ENCODE peak calls at places on chromosomes 6 and 20, in five cellular contexts. J is ovary, L is heart left ventricle, S is thyroid gland, T is upper lobe of left lung. I is an unnamed sample.
A peak's percentile ranks its signal among the peaks of the same experiment; 100 is the strongest.

GRCh38 chr20:36523341-36523740 is 18.0 kb upstream of the MYL9 start:
- DNase-seq in J (no peak), S (no peak), T (no peak), L (no peak), I (no peak)

GRCh38 chr6:165580139-165580538 is 82.9 kb downstream of the PDE10A start:
- DNase-seq in T (no peak), J (no peak), S (no peak), L (no peak), I (no peak)

GRCh38 chr6:70131528-70131927 is 171.4 kb downstream of the COL9A1 start:
- DNase-seq in L (no peak), S (no peak), T (no peak), J (no peak), I (no peak)

GRCh38 chr20:62080249-62080993 is 14.7 kb upstream of the TAF4 start:
- DNase-seq in T (no peak), L (no peak), S (no peak), J (no peak), I (no peak)

GRCh38 chr20:56187791-56188190 is 60.7 kb upstream of the MC3R start:
- DNase-seq in T (no peak), L (no peak), S (no peak), J (no peak), I (peak; percentile 4)

GRCh38 chr6:2854394-2854982 is 12.8 kb upstream of the SERPINB1 start:
- DNase-seq in J (no peak), S (no peak), L (peak; percentile 62), T (no peak), I (no peak)

GRCh38 chr6:17278289-17279061 is 2.7 kb upstream of the RBM24 start:
- DNase-seq in T (no peak), S (no peak), J (no peak), L (no peak), I (no peak)

GRCh38 chr6:135522975-135523692 is 25.6 kb upstream of the AHI1 start:
- DNase-seq in T (no peak), S (no peak), L (no peak), J (no peak), I (peak; percentile 43)

GRCh38 chr20:25009218-25010145 is 16.9 kb upstream of the APMAP start:
- DNase-seq in J (no peak), S (peak; percentile 86), T (no peak), L (peak; percentile 52), I (no peak)

GRCh38 chr20:57195023-57195758 is 71.2 kb downstream of the BMP7 start:
- DNase-seq in T (peak; percentile 79), J (no peak), S (no peak), L (no peak), I (no peak)

GRCh38 chr6:692356-692851 is 535 bp downstream of the EXOC2 start:
- DNase-seq in S (peak; percentile 65), J (peak; percentile 15), L (peak; percentile 43), T (peak; percentile 91), I (peak; percentile 76)

GRCh38 chr20:59583428-59584277 is 20.7 kb upstream of the PHACTR3 start:
- DNase-seq in S (no peak), J (peak; percentile 89), T (peak; percentile 87), L (peak; percentile 84), I (no peak)

GRCh38 chr6:18595774-18596528 is 208.8 kb downstream of the RNF144B start:
- DNase-seq in T (no peak), L (peak; percentile 27), J (peak; percentile 20), S (peak; percentile 51), I (peak; percentile 44)

GRCh38 chr6:53894086-53894485 is 99.3 kb downstream of the LRRC1 start:
- DNase-seq in S (peak; percentile 51), T (no peak), J (no peak), L (no peak), I (no peak)

GRCh38 chr6:57822896-57823358 is 505.5 kb downstream of the PRIM2 start:
- DNase-seq in S (no peak), T (no peak), L (no peak), J (no peak), I (no peak)

GRCh38 chr20:38073307-38074010 is 39.9 kb downstream of the RPRD1B start:
- DNase-seq in L (peak; percentile 85), T (no peak), J (peak; percentile 61), S (peak; percentile 40), I (peak; percentile 83)

GRCh38 chr6:131182991-131183425 is 47.7 kb downstream of the AKAP7 start:
- DNase-seq in T (no peak), J (no peak), L (no peak), S (no peak), I (peak; percentile 3)

GRCh38 chr20:35503841-35504460 is 25.5 kb downstream of the C20orf173 start:
- DNase-seq in L (peak; percentile 54), T (peak; percentile 59), J (peak; percentile 46), S (no peak), I (no peak)

GRCh38 chr20:62355527-62356142 is 11.5 kb downstream of the LAMA5 start:
- DNase-seq in S (no peak), J (no peak), L (peak; percentile 81), T (peak; percentile 76), I (no peak)

GRCh38 chr6:168440520-168441433 is at the start of gene SMOC2:
- DNase-seq in L (peak; percentile 68), J (peak; percentile 77), T (peak; percentile 85), S (peak; percentile 60), I (no peak)

GRCh38 chr6:35081426-35081851 is 59.7 kb downstream of the TCP11 start:
- DNase-seq in J (peak; percentile 3), T (no peak), S (no peak), L (no peak), I (no peak)

GRCh38 chr6:159170333-159170672 is 1.1 kb downstream of the FNDC1 start:
- DNase-seq in J (no peak), S (no peak), L (no peak), T (no peak), I (no peak)

GRCh38 chr20:47392721-47393073 is 36.2 kb upstream of the ZMYND8 start:
- DNase-seq in T (no peak), J (no peak), S (no peak), L (no peak), I (no peak)

GRCh38 chr20:46820682-46821081 is 74.0 kb upstream of the EYA2 start:
- DNase-seq in J (no peak), S (no peak), L (no peak), T (no peak), I (no peak)

GRCh38 chr20:34415079-34415478 is 52.0 kb downstream of the ITCH start:
- DNase-seq in S (no peak), L (no peak), J (no peak), T (no peak), I (no peak)

GRCh38 chr6:92708270-92708669 is 711.1 kb downstream of the EPHA7 start:
- DNase-seq in L (no peak), J (no peak), T (no peak), S (no peak), I (no peak)

GRCh38 chr6:116424001-116424400 is 37.2 kb upstream of the CALHM6 start:
- DNase-seq in J (no peak), S (no peak), T (no peak), L (no peak), I (peak; percentile 5)

GRCh38 chr6:11632795-11633511 is 95.4 kb downstream of the TMEM170B start:
- DNase-seq in T (peak; percentile 22), S (no peak), J (no peak), L (peak; percentile 47), I (no peak)

GRCh38 chr20:7161690-7162089 is 394.2 kb downstream of the BMP2 start:
- DNase-seq in S (peak; percentile 25), L (no peak), T (no peak), J (no peak), I (no peak)

GRCh38 chr6:158044525-158044888 is 62.8 kb downstream of the SYNJ2 start:
- DNase-seq in J (no peak), L (no peak), T (no peak), S (no peak), I (no peak)

GRCh38 chr6:166151798-166152197 is 15.9 kb downstream of the TBXT start:
- DNase-seq in J (no peak), T (no peak), L (no peak), S (no peak), I (no peak)

DNA sequence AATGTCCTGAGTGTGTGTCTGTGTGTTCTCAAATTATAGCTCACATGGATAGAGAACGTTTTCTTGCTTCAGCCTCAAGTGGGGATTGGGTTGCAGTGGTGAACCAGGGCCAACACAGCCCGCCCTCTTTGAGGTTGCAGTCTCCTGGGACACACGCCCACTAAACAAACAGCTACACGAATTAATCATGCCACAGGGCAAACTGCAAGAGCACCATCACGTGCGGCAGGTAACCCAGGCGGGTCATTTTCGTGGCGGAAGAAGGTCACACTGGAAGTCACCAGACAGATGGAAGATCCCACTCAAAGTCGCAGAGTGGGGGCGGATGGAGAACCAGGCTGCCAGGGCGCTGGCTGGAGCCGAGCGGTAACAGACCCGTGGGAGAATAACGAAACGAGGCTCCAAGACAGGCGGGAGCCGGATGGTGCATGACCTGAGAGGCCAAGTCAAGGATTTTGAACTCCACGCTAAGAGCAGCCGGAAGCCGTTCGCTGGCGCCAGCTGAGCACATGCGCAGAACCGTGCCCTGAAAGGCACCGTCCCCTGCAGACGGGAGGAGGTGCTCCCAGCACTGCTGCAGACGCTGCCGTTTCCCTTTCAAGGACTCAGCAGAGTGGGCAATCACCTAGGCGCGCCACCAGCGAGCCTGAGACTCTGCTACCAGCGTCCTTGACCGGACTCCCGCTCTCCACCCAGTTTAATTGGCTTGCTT is 10.7 kb downstream of the DLL1 start:
- DNase-seq in L (no peak), S (peak; percentile 53), J (peak; percentile 82), T (peak; percentile 92), I (no peak)
- TF ChIP-seq POLR2A in L (no peak), S (no peak), J (no peak), T (peak; percentile 24), I (no peak)

GRCh38 chr20:43513298-43514061 is 6.0 kb downstream of the L3MBTL1 start:
- DNase-seq in J (no peak), L (no peak), T (no peak), S (peak; percentile 6), I (no peak)
- TF ChIP-seq POLR2A in J (peak; percentile 11), L (peak; percentile 59), T (peak; percentile 69), S (peak; percentile 77), I (peak; percentile 57)

GRCh38 chr6:27472182-27472616 is 706 bp downstream of the ZNF184 start:
- DNase-seq in L (peak; percentile 44), S (peak; percentile 65), J (peak; percentile 49), T (no peak), I (peak; percentile 85)
- TF ChIP-seq POLR2A in L (no peak), S (no peak), J (no peak), T (no peak), I (no peak)

GRCh38 chr6:28648035-28648877 is 122.6 kb downstream of the GPX5 start:
- DNase-seq in L (peak; percentile 35), T (no peak), S (peak; percentile 26), J (peak; percentile 38), I (peak; percentile 81)
- TF ChIP-seq POLR2A in L (no peak), T (no peak), S (no peak), J (no peak), I (no peak)

I was measured in erythroblast.